ENCODE peak calls at places on chromosome X, in four cellular contexts. E is MM.1S, S is lung, W is progenitor cell of endocrine pancreas. R is an unnamed sample.

GRCh38 chrX:139388234-139388633 is 142.3 kb upstream of the F9 start:
- DNase-seq in E (no peak), S (no peak), W (no peak), R (no peak)

GRCh38 chrX:23202316-23202715 is 132.3 kb upstream of the PTCHD1 start:
- DNase-seq in E (no peak), S (no peak), W (no peak), R (no peak)

GRCh38 chrX:21606037-21606436 is 52.1 kb downstream of the KLHL34 start:
- DNase-seq in E (no peak), S (no peak), W (no peak), R (no peak)

GRCh38 chrX:74449322-74449936 is 28.1 kb downstream of the SLC16A2 start:
- DNase-seq in E (no peak), S (no peak), W (no peak), R (no peak)

GRCh38 chrX:64975989-64976672 is at the start of gene ZC4H2:
- DNase-seq in E (peak; percentile 69), S (peak; percentile 69), W (peak; percentile 46), R (peak; percentile 39)

GRCh38 chrX:108399427-108400165 is 38.6 kb downstream of the COL4A6 start:
- DNase-seq in E (no peak), S (no peak), W (no peak), R (no peak)

GRCh38 chrX:55758033-55758432 is 40.5 kb downstream of the RRAGB start:
- DNase-seq in E (no peak), S (no peak), W (no peak), R (no peak)

GRCh38 chrX:53263597-53264094 is 17.7 kb downstream of the IQSEC2 start:
- DNase-seq in E (no peak), S (no peak), W (no peak), R (no peak)

GRCh38 chrX:95718746-95719145 is 965.9 kb upstream of the DIAPH2 start:
- DNase-seq in E (no peak), S (no peak), W (no peak), R (no peak)

GRCh38 chrX:13898603-13899002 is 81.7 kb upstream of the GPM6B start:
- DNase-seq in E (no peak), S (no peak), W (no peak), R (no peak)

GRCh38 chrX:55342533-55343501 is 78.1 kb upstream of the PAGE3 start:
- DNase-seq in E (peak; percentile 55), S (no peak), W (no peak), R (no peak)

GRCh38 chrX:103615781-103616180 is 8.0 kb downstream of the TCEAL3 start:
- DNase-seq in E (no peak), S (no peak), W (no peak), R (no peak)

GRCh38 chrX:31367816-31368215 is 296.0 kb upstream of the FTHL17 start:
- DNase-seq in E (no peak), S (no peak), W (no peak), R (no peak)

GRCh38 chrX:14362731-14363130 is 166.6 kb upstream of the GLRA2 start:
- DNase-seq in E (no peak), S (no peak), W (no peak), R (no peak)

GRCh38 chrX:107714196-107714811 is 61.3 kb downstream of the TSC22D3 start:
- DNase-seq in E (no peak), S (no peak), W (no peak), R (no peak)

GRCh38 chrX:93673056-93673868 is at the start of gene NAP1L3:
- DNase-seq in E (peak; percentile 66), S (peak; percentile 51), W (peak; percentile 64), R (peak; percentile 71)

GRCh38 chrX:23434356-23434884 is 99.8 kb downstream of the PTCHD1 start:
- DNase-seq in E (no peak), S (peak; percentile 57), W (no peak), R (no peak)

GRCh38 chrX:11401966-11402365 is 108.8 kb downstream of the AMELX start:
- DNase-seq in E (no peak), S (no peak), W (no peak), R (no peak)

GRCh38 chrX:140586951-140587350 is 82.1 kb upstream of the SOX3 start:
- DNase-seq in E (no peak), S (no peak), W (no peak), R (no peak)

GRCh38 chrX:13420545-13421183 is 100.8 kb upstream of the ATXN3L start:
- DNase-seq in E (no peak), S (no peak), W (no peak), R (no peak)

GRCh38 chrX:31353095-31353494 is 281.3 kb upstream of the FTHL17 start:
- DNase-seq in E (no peak), S (no peak), W (no peak), R (no peak)

GRCh38 chrX:37967714-37968113 is 38.6 kb upstream of the SYTL5 start:
- DNase-seq in E (no peak), S (no peak), W (no peak), R (no peak)

GRCh38 chrX:110280954-110281353 is 36.9 kb downstream of the AMMECR1 start:
- DNase-seq in E (no peak), S (no peak), W (no peak), R (no peak)

GRCh38 chrX:21657318-21658151 is 595 bp downstream of the KLHL34 start:
- DNase-seq in E (no peak), S (no peak), W (no peak), R (no peak)

GRCh38 chrX:67624324-67624723 is 80.5 kb downstream of the AR start:
- DNase-seq in E (no peak), S (no peak), W (no peak), R (no peak)

GRCh38 chrX:989959-990510 is 222.4 kb downstream of the CRLF2 start:
- DNase-seq in E (peak; percentile 71), S (peak; percentile 93), W (peak; percentile 26), R (no peak)

GRCh38 chrX:14056201-14056600 is 26.5 kb upstream of the GEMIN8 start:
- DNase-seq in E (no peak), S (no peak), W (no peak), R (no peak)

GRCh38 chrX:110081740-110082139 is 78.8 kb downstream of the TMEM164 start:
- DNase-seq in E (no peak), S (no peak), W (no peak), R (no peak)

GRCh38 chrX:74343970-74344622 is 40.1 kb downstream of the ZCCHC13 start:
- DNase-seq in E (peak; percentile 68), S (peak; percentile 71), W (peak; percentile 20), R (no peak)

GRCh38 chrX:46180258-46180687 is 364.9 kb downstream of the ZNF674 start:
- DNase-seq in E (peak; percentile 6), S (no peak), W (no peak), R (no peak)

GRCh38 chrX:149494844-149495565 is 10.1 kb downstream of the IDS start:
- DNase-seq in E (no peak), S (peak; percentile 45), W (no peak), R (no peak)

GRCh38 chrX:135449637-135450550 is 28.1 kb downstream of the SMIM10L2A start:
- DNase-seq in E (no peak), S (no peak), W (no peak), R (no peak)

GRCh38 chrX:16695079-16695676 is 17.3 kb downstream of the CTPS2 start:
- DNase-seq in E (peak; percentile 37), S (peak; percentile 51), W (peak; percentile 59), R (peak; percentile 77)

GRCh38 chrX:54178100-54178940 is 4.7 kb downstream of the FAM120C start:
- DNase-seq in E (no peak), S (no peak), W (no peak), R (no peak)

GRCh38 chrX:102514536-102514935 is 2.0 kb downstream of the TMSB15A start:
- DNase-seq in E (no peak), S (no peak), W (no peak), R (no peak)

GRCh38 chrX:102516314-102516936 is at the start of gene TMSB15A:
- DNase-seq in E (peak; percentile 63), S (peak; percentile 63), W (peak; percentile 54), R (peak; percentile 58)

GRCh38 chrX:102517331-102517730 is 792 bp upstream of the TMSB15A start:
- DNase-seq in E (no peak), S (no peak), W (no peak), R (no peak)
- TF ChIP-seq CTCF in E (no peak), S (no peak), W (peak; percentile 27), R (no peak)

DNA sequence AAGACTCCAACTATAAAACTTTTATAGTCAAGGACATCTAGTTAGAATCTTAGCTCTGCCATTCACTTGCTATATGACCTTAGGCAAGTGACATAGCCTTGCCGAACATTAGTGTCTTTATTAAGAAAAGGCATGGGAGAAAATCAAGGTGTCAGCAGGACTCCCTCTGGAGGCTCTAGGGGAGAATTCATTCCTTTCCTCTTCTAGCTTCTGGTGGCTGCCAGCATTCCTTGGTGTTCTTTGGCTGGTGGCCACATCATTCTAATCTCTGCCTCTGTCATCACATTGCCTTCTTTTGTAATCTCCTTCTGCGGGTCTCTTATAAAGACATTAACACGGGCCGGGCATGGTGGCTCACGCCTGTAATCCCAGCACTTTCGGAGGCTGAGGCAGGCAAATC is 99.8 kb downstream of the PPP1R2C start:
- DNase-seq in E (no peak), S (no peak), W (no peak), R (no peak)
- TF ChIP-seq CTCF in E (no peak), S (no peak), W (peak; percentile 21), R (no peak)

DNA sequence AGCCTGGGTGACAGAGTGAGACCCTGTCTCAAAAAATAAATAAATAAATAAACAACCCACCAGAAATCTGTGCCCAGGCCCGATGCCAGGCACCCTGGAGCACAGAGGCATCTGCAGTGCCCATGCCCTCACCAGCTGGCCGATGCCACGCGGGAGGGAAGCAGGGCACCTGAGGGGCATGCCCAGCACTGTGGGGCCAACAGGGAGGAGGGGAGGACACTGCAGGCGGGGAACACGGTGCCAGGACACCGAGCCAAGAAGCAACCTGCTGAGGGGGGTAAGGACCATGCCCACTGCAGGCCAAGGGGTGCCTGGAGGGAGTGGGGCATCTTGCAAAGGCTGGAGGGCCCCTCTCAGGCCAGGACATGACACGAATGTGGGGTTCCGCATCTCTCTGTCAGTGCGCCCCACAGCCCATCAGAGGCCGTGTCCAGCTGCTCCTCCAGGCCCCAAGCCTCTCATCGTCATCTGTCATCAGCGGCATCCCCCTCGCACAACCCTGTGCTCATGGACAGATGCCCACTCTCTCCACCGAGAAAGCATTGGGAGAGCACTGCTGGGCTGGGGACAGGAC is 13.3 kb upstream of the DUSP9 start:
- DNase-seq in E (no peak), S (no peak), W (no peak), R (no peak)
- TF ChIP-seq CTCF in E (no peak), S (no peak), W (no peak), R (no peak)

DNA sequence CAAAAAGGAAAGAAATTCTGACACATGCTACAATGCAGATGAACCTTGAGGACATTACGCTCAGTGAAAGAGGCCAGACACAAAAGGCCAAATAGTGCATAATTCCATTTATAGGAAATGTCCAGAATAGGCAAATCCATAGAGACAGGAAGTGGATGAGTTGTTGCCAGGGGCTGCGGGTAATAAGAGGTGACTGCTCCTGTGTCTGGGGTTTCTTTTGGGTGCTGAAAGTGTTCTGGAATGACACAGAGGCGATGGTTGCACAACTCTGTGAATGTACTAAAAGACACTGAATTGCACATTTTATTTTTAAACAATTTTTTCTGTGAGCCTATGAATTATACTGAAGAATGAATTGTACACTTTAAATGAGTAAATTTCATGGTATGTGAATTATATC is 23.3 kb upstream of the IRAK1 start:
- DNase-seq in E (no peak), S (no peak), W (no peak), R (no peak)
- TF ChIP-seq CTCF in E (no peak), S (no peak), W (no peak), R (no peak)

GRCh38 chrX:19334945-19335626 is 8.6 kb upstream of the PDHA1 start:
- DNase-seq in E (peak; percentile 79), S (no peak), W (no peak), R (no peak)
- TF ChIP-seq CTCF in E (peak; percentile 82), S (no peak), W (peak; percentile 43), R (peak; percentile 51)